ENCODE peak calls at places on chromosomes 3 and 15, in five cellular contexts. One of them, this sample, is unnamed. For H3K4me1, the result is how much of the 10 kb centered on the place peaks cover.

GRCh38 chr3:29384640-29385039 is 103.8 kb downstream of the RBMS3 start:
- DNase-seq in H1: no peak
- DNase-seq in K562: no peak
- DNase-seq in HepG2: no peak
- DNase-seq in GM12878: no peak
- DNase-seq in this sample: no peak

GRCh38 chr3:44729384-44729910 is at the start of gene ZNF501:
- DNase-seq in H1: peak
- DNase-seq in K562: peak
- DNase-seq in HepG2: peak
- DNase-seq in GM12878: peak
- DNase-seq in this sample: no peak

GRCh38 chr3:195033531-195034091 is 237.3 kb downstream of the XXYLT1 start:
- DNase-seq in H1: no peak
- DNase-seq in K562: no peak
- DNase-seq in HepG2: peak
- DNase-seq in GM12878: no peak
- DNase-seq in this sample: peak

GRCh38 chr3:81929697-81930096 is 168.3 kb upstream of the GBE1 start:
- DNase-seq in H1: no peak
- DNase-seq in K562: no peak
- DNase-seq in HepG2: no peak
- DNase-seq in GM12878: no peak
- DNase-seq in this sample: no peak

GRCh38 chr3:149273096-149273751 is 51.6 kb upstream of the CP start:
- DNase-seq in H1: peak
- DNase-seq in K562: peak
- DNase-seq in HepG2: peak
- DNase-seq in GM12878: peak
- DNase-seq in this sample: peak

GRCh38 chr3:86914651-86915050 is 76.3 kb downstream of the VGLL3 start:
- DNase-seq in H1: no peak
- DNase-seq in K562: no peak
- DNase-seq in HepG2: no peak
- DNase-seq in GM12878: no peak
- DNase-seq in this sample: no peak

GRCh38 chr3:69044608-69045007 is 7.5 kb downstream of the TMF1 start:
- DNase-seq in H1: no peak
- DNase-seq in K562: no peak
- DNase-seq in HepG2: no peak
- DNase-seq in GM12878: no peak
- DNase-seq in this sample: no peak

GRCh38 chr3:85567074-85567676 is 608.4 kb downstream of the CADM2 start:
- DNase-seq in H1: no peak
- DNase-seq in K562: peak
- DNase-seq in HepG2: peak
- DNase-seq in GM12878: no peak
- DNase-seq in this sample: no peak

GRCh38 chr3:17119198-17120072 is 234.7 kb downstream of the PLCL2 start:
- DNase-seq in H1: no peak
- DNase-seq in K562: peak
- DNase-seq in HepG2: no peak
- DNase-seq in GM12878: no peak
- DNase-seq in this sample: no peak

GRCh38 chr3:115518100-115518852 is 105.0 kb upstream of the GAP43 start:
- DNase-seq in H1: no peak
- DNase-seq in K562: no peak
- DNase-seq in HepG2: no peak
- DNase-seq in GM12878: no peak
- DNase-seq in this sample: peak

GRCh38 chr15:73540161-73540560 is 93.0 kb downstream of the NPTN start:
- DNase-seq in H1: no peak
- DNase-seq in K562: no peak
- DNase-seq in HepG2: no peak
- DNase-seq in GM12878: no peak
- DNase-seq in this sample: no peak

DNA sequence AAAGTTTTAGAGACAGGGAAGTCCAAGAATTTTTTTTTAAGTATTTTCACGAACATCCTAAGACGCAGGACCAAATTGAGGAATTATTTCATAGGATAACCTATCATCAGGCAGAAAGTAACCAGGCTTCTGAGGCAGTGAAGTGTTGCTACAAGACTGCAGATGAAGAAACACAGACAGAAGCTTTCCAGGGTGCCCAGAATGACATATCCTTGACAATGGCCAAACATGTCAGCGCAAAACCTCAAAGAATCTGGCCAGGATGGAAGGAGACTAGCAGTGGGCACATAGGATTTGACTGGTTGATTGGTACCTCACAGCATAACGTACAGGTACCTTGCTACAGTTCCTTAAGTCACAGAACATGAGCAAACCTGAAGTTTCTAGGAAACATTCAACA is 7.5 kb downstream of the ADAMTS9 start:
- DNase-seq in H1: no peak
- DNase-seq in K562: no peak
- DNase-seq in HepG2: no peak
- DNase-seq in GM12878: no peak
- DNase-seq in this sample: no peak
- H3K4me1 ChIP-seq in H1: under half
- H3K4me1 ChIP-seq in K562: under half
- H3K4me1 ChIP-seq in HepG2: under half
- H3K4me1 ChIP-seq in GM12878: under half
- H3K4me1 ChIP-seq in this sample: under half

GRCh38 chr3:32383136-32383711 is 8.4 kb upstream of the CMTM7 start:
- DNase-seq in H1: no peak
- DNase-seq in K562: peak
- DNase-seq in HepG2: no peak
- DNase-seq in GM12878: no peak
- DNase-seq in this sample: no peak

GRCh38 chr3:32380097-32380496 is 11.6 kb upstream of the CMTM7 start:
- DNase-seq in H1: no peak
- DNase-seq in K562: no peak
- DNase-seq in HepG2: no peak
- DNase-seq in GM12878: no peak
- DNase-seq in this sample: no peak

GRCh38 chr3:32387512-32387911 is 4.1 kb upstream of the CMTM7 start:
- DNase-seq in H1: no peak
- DNase-seq in K562: no peak
- DNase-seq in HepG2: no peak
- DNase-seq in GM12878: no peak
- DNase-seq in this sample: no peak

GRCh38 chr3:32384938-32385337 is 6.7 kb upstream of the CMTM7 start:
- DNase-seq in H1: no peak
- DNase-seq in K562: peak
- DNase-seq in HepG2: no peak
- DNase-seq in GM12878: no peak
- DNase-seq in this sample: no peak

DNA sequence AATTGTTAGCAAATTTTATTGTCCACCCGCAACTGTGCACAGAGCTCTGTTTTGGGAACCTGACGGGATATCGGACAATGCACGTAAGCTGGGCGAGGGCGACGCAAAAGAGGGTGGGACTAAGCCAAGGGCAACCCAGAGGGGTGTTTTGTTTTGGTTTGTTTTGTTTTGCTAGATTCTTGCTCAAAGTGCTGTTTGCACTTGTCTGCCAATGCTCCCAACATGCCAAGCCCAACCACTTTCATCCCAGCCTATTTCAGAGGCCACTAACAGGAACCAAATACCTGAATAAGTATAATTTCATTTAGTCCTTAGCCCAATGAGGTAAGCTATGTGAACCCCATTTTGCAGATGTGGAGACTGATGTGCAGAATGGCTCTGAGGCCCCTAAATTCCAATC is 9.7 kb upstream of the CMTM7 start:
- DNase-seq in H1: no peak
- DNase-seq in K562: no peak
- DNase-seq in HepG2: no peak
- DNase-seq in GM12878: no peak
- DNase-seq in this sample: no peak
- TF ChIP-seq ATF3 in H1: no peak
- TF ChIP-seq ATF3 in K562: no peak
- TF ChIP-seq ATF3 in HepG2: no peak
- TF ChIP-seq ATF3 in GM12878: no peak
- TF ChIP-seq ATF3 in this sample: no peak

GRCh38 chr3:32111560-32111959 is 5.1 kb downstream of the GPD1L start:
- DNase-seq in H1: no peak
- DNase-seq in K562: no peak
- DNase-seq in HepG2: no peak
- DNase-seq in GM12878: no peak
- DNase-seq in this sample: no peak
- H3K4me1 ChIP-seq in H1: under half
- H3K4me1 ChIP-seq in K562: under half
- H3K4me1 ChIP-seq in HepG2: under half
- H3K4me1 ChIP-seq in GM12878: under half
- H3K4me1 ChIP-seq in this sample: under half

GRCh38 chr3:144189044-144189443 is 217.4 kb downstream of the DIPK2A start:
- DNase-seq in H1: no peak
- DNase-seq in K562: no peak
- DNase-seq in HepG2: no peak
- DNase-seq in GM12878: no peak
- DNase-seq in this sample: no peak
- TF ChIP-seq ATF3 in H1: no peak
- TF ChIP-seq ATF3 in K562: no peak
- TF ChIP-seq ATF3 in HepG2: no peak
- TF ChIP-seq ATF3 in GM12878: no peak
- TF ChIP-seq ATF3 in this sample: no peak

This sample was measured in HCT116.